ENCODE peak calls at places on chromosomes 12 and 14, in eight cellular contexts. One of them, this sample, is unnamed. For H3K4me1, the result is how much of the 10 kb centered on the place peaks cover.

GRCh38 chr12:65595016-65595560 is 229.2 kb upstream of the HMGA2 start:
- DNase-seq in ovary: no peak
- DNase-seq in GM23338: peak
- DNase-seq in CD8-positive, alpha-beta T cell: no peak
- DNase-seq in A549: no peak
- DNase-seq in tibial artery: no peak
- DNase-seq in neuronal stem cell: no peak
- DNase-seq in psoas muscle: no peak
- DNase-seq in this sample: no peak

GRCh38 chr12:10811883-10812536 is 2.0 kb upstream of the TAS2R9 start:
- DNase-seq in ovary: no peak
- DNase-seq in GM23338: no peak
- DNase-seq in CD8-positive, alpha-beta T cell: no peak
- DNase-seq in A549: no peak
- DNase-seq in tibial artery: no peak
- DNase-seq in neuronal stem cell: no peak
- DNase-seq in psoas muscle: no peak
- DNase-seq in this sample: no peak

GRCh38 chr12:32828552-32828951 is 68.0 kb downstream of the PKP2 start:
- DNase-seq in ovary: no peak
- DNase-seq in GM23338: no peak
- DNase-seq in CD8-positive, alpha-beta T cell: no peak
- DNase-seq in A549: no peak
- DNase-seq in tibial artery: no peak
- DNase-seq in neuronal stem cell: no peak
- DNase-seq in psoas muscle: no peak
- DNase-seq in this sample: no peak

GRCh38 chr14:55713496-55713895 is 133.5 kb downstream of the KTN1 start:
- DNase-seq in ovary: no peak
- DNase-seq in GM23338: no peak
- DNase-seq in CD8-positive, alpha-beta T cell: no peak
- DNase-seq in A549: no peak
- DNase-seq in tibial artery: no peak
- DNase-seq in neuronal stem cell: no peak
- DNase-seq in psoas muscle: no peak
- DNase-seq in this sample: no peak

GRCh38 chr12:94941440-94941862 is 62.0 kb downstream of the NDUFA12 start:
- DNase-seq in ovary: peak
- DNase-seq in GM23338: no peak
- DNase-seq in CD8-positive, alpha-beta T cell: peak
- DNase-seq in A549: peak
- DNase-seq in tibial artery: peak
- DNase-seq in neuronal stem cell: no peak
- DNase-seq in psoas muscle: peak
- DNase-seq in this sample: no peak

GRCh38 chr14:74488788-74489397 is 4.2 kb downstream of the NPC2 start:
- DNase-seq in ovary: no peak
- DNase-seq in GM23338: no peak
- DNase-seq in CD8-positive, alpha-beta T cell: no peak
- DNase-seq in A549: no peak
- DNase-seq in tibial artery: no peak
- DNase-seq in neuronal stem cell: no peak
- DNase-seq in psoas muscle: no peak
- DNase-seq in this sample: no peak

GRCh38 chr14:26286806-26287205 is 311.0 kb downstream of the NOVA1 start:
- DNase-seq in ovary: no peak
- DNase-seq in GM23338: no peak
- DNase-seq in CD8-positive, alpha-beta T cell: no peak
- DNase-seq in A549: peak
- DNase-seq in tibial artery: no peak
- DNase-seq in neuronal stem cell: no peak
- DNase-seq in psoas muscle: no peak
- DNase-seq in this sample: no peak

GRCh38 chr12:68932123-68932700 is 759 bp downstream of the CPM start:
- DNase-seq in ovary: no peak
- DNase-seq in GM23338: no peak
- DNase-seq in CD8-positive, alpha-beta T cell: no peak
- DNase-seq in A549: no peak
- DNase-seq in tibial artery: no peak
- DNase-seq in neuronal stem cell: peak
- DNase-seq in psoas muscle: no peak
- DNase-seq in this sample: no peak

GRCh38 chr12:68559984-68560822 is 50.5 kb upstream of the RAP1B start:
- DNase-seq in ovary: no peak
- DNase-seq in GM23338: peak
- DNase-seq in CD8-positive, alpha-beta T cell: no peak
- DNase-seq in A549: no peak
- DNase-seq in tibial artery: peak
- DNase-seq in neuronal stem cell: no peak
- DNase-seq in psoas muscle: no peak
- DNase-seq in this sample: no peak

GRCh38 chr14:99199854-99200653 is 71.9 kb downstream of the BCL11B start:
- DNase-seq in ovary: no peak
- DNase-seq in GM23338: no peak
- DNase-seq in CD8-positive, alpha-beta T cell: no peak
- DNase-seq in A549: no peak
- DNase-seq in tibial artery: no peak
- DNase-seq in neuronal stem cell: peak
- DNase-seq in psoas muscle: no peak
- DNase-seq in this sample: no peak

GRCh38 chr14:92748259-92749016 is at the start of gene LGMN:
- DNase-seq in ovary: peak
- DNase-seq in GM23338: peak
- DNase-seq in CD8-positive, alpha-beta T cell: peak
- DNase-seq in A549: peak
- DNase-seq in tibial artery: peak
- DNase-seq in neuronal stem cell: peak
- DNase-seq in psoas muscle: peak
- DNase-seq in this sample: peak

GRCh38 chr14:102026934-102027333 is 59.9 kb downstream of the HSP90AA1 start:
- DNase-seq in ovary: no peak
- DNase-seq in GM23338: no peak
- DNase-seq in CD8-positive, alpha-beta T cell: no peak
- DNase-seq in A549: no peak
- DNase-seq in tibial artery: no peak
- DNase-seq in neuronal stem cell: no peak
- DNase-seq in psoas muscle: no peak
- DNase-seq in this sample: no peak

GRCh38 chr12:131327521-131328488 is 374.1 kb downstream of the ADGRD1 start:
- DNase-seq in ovary: no peak
- DNase-seq in GM23338: peak
- DNase-seq in CD8-positive, alpha-beta T cell: no peak
- DNase-seq in A549: peak
- DNase-seq in tibial artery: no peak
- DNase-seq in neuronal stem cell: no peak
- DNase-seq in psoas muscle: no peak
- DNase-seq in this sample: no peak

GRCh38 chr12:99722690-99723486 is 75.3 kb downstream of the GARIN6 start:
- DNase-seq in ovary: no peak
- DNase-seq in GM23338: peak
- DNase-seq in CD8-positive, alpha-beta T cell: no peak
- DNase-seq in A549: no peak
- DNase-seq in tibial artery: no peak
- DNase-seq in neuronal stem cell: peak
- DNase-seq in psoas muscle: no peak
- DNase-seq in this sample: no peak

GRCh38 chr12:2034633-2035420 is 18.0 kb upstream of the CACNA1C start:
- DNase-seq in ovary: peak
- DNase-seq in GM23338: peak
- DNase-seq in CD8-positive, alpha-beta T cell: peak
- DNase-seq in A549: peak
- DNase-seq in tibial artery: peak
- DNase-seq in neuronal stem cell: peak
- DNase-seq in psoas muscle: peak
- DNase-seq in this sample: peak

GRCh38 chr14:40122978-40123648 is 690.9 kb upstream of the FBXO33 start:
- DNase-seq in ovary: no peak
- DNase-seq in GM23338: no peak
- DNase-seq in CD8-positive, alpha-beta T cell: no peak
- DNase-seq in A549: no peak
- DNase-seq in tibial artery: no peak
- DNase-seq in neuronal stem cell: no peak
- DNase-seq in psoas muscle: no peak
- DNase-seq in this sample: no peak

GRCh38 chr12:101945361-101946232 is 68.2 kb downstream of the DRAM1 start:
- DNase-seq in ovary: no peak
- DNase-seq in GM23338: no peak
- DNase-seq in CD8-positive, alpha-beta T cell: no peak
- DNase-seq in A549: no peak
- DNase-seq in tibial artery: no peak
- DNase-seq in neuronal stem cell: no peak
- DNase-seq in psoas muscle: no peak
- DNase-seq in this sample: no peak

GRCh38 chr14:96091149-96091693 is 52.1 kb downstream of the C14orf132 start:
- DNase-seq in ovary: peak
- DNase-seq in GM23338: no peak
- DNase-seq in CD8-positive, alpha-beta T cell: no peak
- DNase-seq in A549: no peak
- DNase-seq in tibial artery: peak
- DNase-seq in neuronal stem cell: no peak
- DNase-seq in psoas muscle: no peak
- DNase-seq in this sample: no peak

DNA sequence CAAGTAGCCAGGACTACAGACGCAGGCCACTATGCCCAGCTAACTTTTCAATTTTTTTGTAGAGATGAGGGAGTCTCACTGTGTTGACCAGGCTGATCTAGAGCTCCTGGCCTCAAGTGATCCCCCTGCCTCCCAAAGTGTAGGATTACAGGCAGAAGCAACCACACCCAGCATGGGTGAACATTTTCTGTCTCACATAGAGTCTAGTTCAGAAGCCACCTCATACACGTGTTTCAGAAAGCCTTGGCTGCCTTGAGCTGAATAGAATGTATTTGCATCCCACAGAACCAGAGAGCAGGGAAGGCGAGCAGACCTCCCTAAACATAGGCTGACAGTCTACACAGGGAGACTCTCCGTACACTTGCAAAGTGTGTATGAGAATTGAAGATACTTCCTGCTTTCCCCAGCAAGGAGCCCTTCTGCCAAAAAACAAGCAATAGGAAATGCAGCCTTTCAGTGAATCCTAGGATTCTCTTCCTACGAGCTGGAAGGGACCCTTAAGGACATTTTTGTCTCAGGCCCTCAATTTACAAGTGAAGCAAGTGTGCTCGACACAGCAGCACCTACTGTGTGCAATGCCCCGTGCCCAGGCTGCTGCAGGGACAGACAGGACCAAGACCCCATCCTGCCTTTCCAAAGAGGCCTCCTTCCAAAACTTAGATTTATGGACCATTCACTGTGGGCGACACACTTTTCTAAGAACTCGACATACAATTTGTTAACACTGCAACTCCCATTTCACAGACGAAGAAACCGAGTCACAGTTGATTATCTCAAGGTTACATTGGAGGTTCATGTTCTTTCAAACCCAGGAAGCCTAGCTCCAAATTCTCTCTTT is 11.2 kb downstream of the NUAK1 start:
- DNase-seq in ovary: no peak
- DNase-seq in GM23338: no peak
- DNase-seq in CD8-positive, alpha-beta T cell: no peak
- DNase-seq in A549: peak
- DNase-seq in tibial artery: no peak
- DNase-seq in neuronal stem cell: no peak
- DNase-seq in psoas muscle: no peak
- DNase-seq in this sample: no peak
- H3K27ac ChIP-seq in ovary: no peak
- H3K27ac ChIP-seq in GM23338: peak
- H3K27ac ChIP-seq in CD8-positive, alpha-beta T cell: no peak
- H3K27ac ChIP-seq in A549: peak
- H3K27ac ChIP-seq in tibial artery: peak
- H3K27ac ChIP-seq in neuronal stem cell: no peak
- H3K27ac ChIP-seq in psoas muscle: peak
- H3K27ac ChIP-seq in this sample: no peak

DNA sequence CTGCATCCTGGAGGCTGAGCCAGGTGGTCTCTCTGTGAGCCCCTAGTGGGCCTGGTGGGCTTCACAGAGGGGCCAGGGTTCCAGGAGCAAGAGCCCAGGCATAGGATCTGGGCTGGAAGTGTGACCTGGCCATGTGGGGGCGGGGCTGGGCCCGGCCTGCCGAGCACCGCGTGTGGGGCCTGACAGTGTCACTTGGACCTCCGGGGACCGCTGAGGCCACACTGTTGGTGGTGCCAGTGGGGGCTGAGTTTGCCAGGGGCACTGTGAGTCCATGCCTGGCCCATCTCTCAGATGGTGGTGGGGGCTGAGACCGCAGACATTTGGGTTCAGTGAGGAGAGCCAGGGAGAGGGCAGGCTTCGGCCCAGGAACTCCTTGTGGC is 5.2 kb downstream of the FBRSL1 start:
- DNase-seq in ovary: no peak
- DNase-seq in GM23338: no peak
- DNase-seq in CD8-positive, alpha-beta T cell: no peak
- DNase-seq in A549: no peak
- DNase-seq in tibial artery: no peak
- DNase-seq in neuronal stem cell: no peak
- DNase-seq in psoas muscle: no peak
- DNase-seq in this sample: peak
- H3K4me1 ChIP-seq in ovary: under half
- H3K4me1 ChIP-seq in GM23338: under half
- H3K4me1 ChIP-seq in CD8-positive, alpha-beta T cell: half or more
- H3K4me1 ChIP-seq in A549: under half
- H3K4me1 ChIP-seq in tibial artery: half or more
- H3K4me1 ChIP-seq in neuronal stem cell: under half
- H3K4me1 ChIP-seq in psoas muscle: half or more
- H3K4me1 ChIP-seq in this sample: half or more

GRCh38 chr14:103416916-103417315 is 31.7 kb downstream of the MARK3 start:
- DNase-seq in ovary: no peak
- DNase-seq in GM23338: peak
- DNase-seq in CD8-positive, alpha-beta T cell: no peak
- DNase-seq in A549: no peak
- DNase-seq in tibial artery: no peak
- DNase-seq in neuronal stem cell: no peak
- DNase-seq in psoas muscle: no peak
- DNase-seq in this sample: no peak
- H3K27ac ChIP-seq in ovary: no peak
- H3K27ac ChIP-seq in GM23338: no peak
- H3K27ac ChIP-seq in CD8-positive, alpha-beta T cell: no peak
- H3K27ac ChIP-seq in A549: no peak
- H3K27ac ChIP-seq in tibial artery: no peak
- H3K27ac ChIP-seq in neuronal stem cell: no peak
- H3K27ac ChIP-seq in psoas muscle: no peak
- H3K27ac ChIP-seq in this sample: no peak

DNA sequence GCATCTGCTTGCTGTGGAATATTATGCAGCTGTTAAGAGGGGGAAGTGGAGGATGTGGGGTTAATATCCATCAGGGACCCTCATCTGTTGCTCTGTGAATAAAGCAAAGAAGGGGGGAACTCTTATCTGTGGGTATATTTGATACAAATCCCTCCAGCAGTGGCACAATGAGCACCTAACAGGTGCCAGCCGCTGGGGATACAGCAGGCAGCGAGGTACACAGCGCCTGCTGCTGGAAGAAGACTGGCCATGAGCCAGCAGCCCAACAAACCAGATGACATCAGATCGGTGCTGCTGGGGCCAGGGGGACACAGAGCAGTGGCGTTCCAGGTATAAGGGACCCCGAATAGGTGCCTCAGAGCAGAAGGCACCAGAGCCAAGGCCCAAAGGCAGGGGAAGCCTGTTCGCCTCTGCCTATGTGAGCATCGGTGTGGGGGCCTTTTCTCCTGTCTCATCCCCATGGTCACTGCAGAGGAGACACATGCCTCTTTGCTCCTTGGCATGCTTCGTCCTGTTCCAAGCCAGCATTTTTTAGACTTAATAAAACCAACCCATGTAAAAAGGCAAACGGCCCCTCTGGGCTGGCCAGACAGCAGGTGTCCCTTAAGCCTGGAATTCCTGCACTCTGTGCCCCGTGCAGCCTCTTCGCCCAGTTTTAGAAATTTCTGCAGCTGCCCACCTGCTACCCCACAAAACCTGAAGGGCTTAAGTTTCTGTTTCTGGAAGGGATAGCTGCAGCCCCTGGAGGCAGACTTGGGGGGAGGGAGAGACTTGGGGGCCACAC is 1.6 kb upstream of the CKB start:
- DNase-seq in ovary: peak
- DNase-seq in GM23338: no peak
- DNase-seq in CD8-positive, alpha-beta T cell: no peak
- DNase-seq in A549: no peak
- DNase-seq in tibial artery: no peak
- DNase-seq in neuronal stem cell: no peak
- DNase-seq in psoas muscle: no peak
- DNase-seq in this sample: peak
- H3K4me1 ChIP-seq in ovary: under half
- H3K4me1 ChIP-seq in GM23338: under half
- H3K4me1 ChIP-seq in CD8-positive, alpha-beta T cell: under half
- H3K4me1 ChIP-seq in A549: half or more
- H3K4me1 ChIP-seq in tibial artery: half or more
- H3K4me1 ChIP-seq in neuronal stem cell: under half
- H3K4me1 ChIP-seq in psoas muscle: under half
- H3K4me1 ChIP-seq in this sample: under half